ENCODE peak calls at places on chromosome 1, in six cellular contexts. Y is neuronal stem cell; E is upper lobe of left lung; N is testis; I is cardiac muscle cell; O is naive thymus-derived CD4-positive, alpha-beta T cell. H is an unnamed sample. For H3K4me1, the result is how much of the 10 kb centered on the place peaks cover.

GRCh38 chr1:53878492-53879105 is 11.0 kb downstream of the YIPF1 start:
- DNase-seq in Y (peak), E (no peak), N (no peak), I (peak), O (peak), H (no peak)

GRCh38 chr1:21292991-21293536 is 2.8 kb upstream of the ECE1 start:
- DNase-seq in Y (no peak), E (no peak), N (no peak), I (no peak), O (peak), H (peak)

GRCh38 chr1:186183219-186183618 is 191.8 kb downstream of the TPR start:
- DNase-seq in Y (no peak), E (peak), N (no peak), I (peak), O (no peak), H (no peak)

GRCh38 chr1:42738678-42739226 is 1.3 kb downstream of the CLDN19 start:
- DNase-seq in Y (no peak), E (no peak), N (no peak), I (no peak), O (no peak), H (no peak)

GRCh38 chr1:153770812-153771211 is 4.4 kb upstream of the SLC27A3 start:
- DNase-seq in Y (no peak), E (no peak), N (no peak), I (no peak), O (no peak), H (no peak)

GRCh38 chr1:239795289-239795688 is 296.4 kb upstream of the FMN2 start:
- DNase-seq in Y (no peak), E (no peak), N (no peak), I (no peak), O (no peak), H (no peak)

GRCh38 chr1:197285526-197286217 is 17.6 kb downstream of the CRB1 start:
- DNase-seq in Y (no peak), E (no peak), N (no peak), I (no peak), O (no peak), H (no peak)

GRCh38 chr1:193042766-193043691 is 16.1 kb downstream of the UCHL5 start:
- DNase-seq in Y (no peak), E (no peak), N (no peak), I (no peak), O (no peak), H (no peak)

GRCh38 chr1:111404588-111404987 is 22.9 kb downstream of the OVGP1 start:
- DNase-seq in Y (no peak), E (no peak), N (no peak), I (no peak), O (no peak), H (no peak)

GRCh38 chr1:10867914-10868598 is 71.6 kb upstream of the CASZ1 start:
- DNase-seq in Y (no peak), E (no peak), N (no peak), I (no peak), O (no peak), H (no peak)

GRCh38 chr1:231550448-231550781 is 21.9 kb downstream of the TSNAX start:
- DNase-seq in Y (no peak), E (no peak), N (no peak), I (peak), O (peak), H (no peak)

GRCh38 chr1:180615493-180616290 is 16.1 kb upstream of the XPR1 start:
- DNase-seq in Y (no peak), E (no peak), N (no peak), I (no peak), O (no peak), H (no peak)

GRCh38 chr1:41240806-41241747 is 1.0 kb downstream of the SCMH1 start:
- DNase-seq in Y (peak), E (peak), N (peak), I (peak), O (peak), H (peak)

GRCh38 chr1:41238311-41239094 is 3.6 kb downstream of the SCMH1 start:
- DNase-seq in Y (no peak), E (no peak), N (no peak), I (no peak), O (no peak), H (no peak)

GRCh38 chr1:41242645-41243171 is 602 bp upstream of the SCMH1 start:
- DNase-seq in Y (no peak), E (no peak), N (peak), I (no peak), O (peak), H (no peak)

GRCh38 chr1:41241748-41242644 is at the start of gene SCMH1:
- DNase-seq in Y (peak), E (peak), N (peak), I (peak), O (peak), H (peak)

GRCh38 chr1:41239988-41240610 is 2.0 kb downstream of the SCMH1 start:
- DNase-seq in Y (no peak), E (no peak), N (no peak), I (peak), O (peak), H (no peak)
- H3K4me1 ChIP-seq in Y (under half), E (under half), N (under half), I (half or more), O (under half), H (under half)

GRCh38 chr1:81729818-81730217 is 70.9 kb upstream of the ADGRL2 start:
- DNase-seq in Y (no peak), E (no peak), N (no peak), I (no peak), O (no peak), H (no peak)

GRCh38 chr1:81731989-81732388 is 68.7 kb upstream of the ADGRL2 start:
- DNase-seq in Y (no peak), E (no peak), N (no peak), I (peak), O (no peak), H (no peak)

GRCh38 chr1:81725823-81726222 is 74.9 kb upstream of the ADGRL2 start:
- DNase-seq in Y (no peak), E (no peak), N (no peak), I (no peak), O (no peak), H (no peak)

GRCh38 chr1:81730881-81731280 is 69.9 kb upstream of the ADGRL2 start:
- DNase-seq in Y (no peak), E (no peak), N (no peak), I (no peak), O (no peak), H (no peak)

GRCh38 chr1:81729239-81729638 is 71.5 kb upstream of the ADGRL2 start:
- DNase-seq in Y (no peak), E (no peak), N (no peak), I (no peak), O (no peak), H (no peak)
- H3K4me1 ChIP-seq in Y (under half), E (under half), N (under half), I (under half), O (under half), H (under half)

DNA sequence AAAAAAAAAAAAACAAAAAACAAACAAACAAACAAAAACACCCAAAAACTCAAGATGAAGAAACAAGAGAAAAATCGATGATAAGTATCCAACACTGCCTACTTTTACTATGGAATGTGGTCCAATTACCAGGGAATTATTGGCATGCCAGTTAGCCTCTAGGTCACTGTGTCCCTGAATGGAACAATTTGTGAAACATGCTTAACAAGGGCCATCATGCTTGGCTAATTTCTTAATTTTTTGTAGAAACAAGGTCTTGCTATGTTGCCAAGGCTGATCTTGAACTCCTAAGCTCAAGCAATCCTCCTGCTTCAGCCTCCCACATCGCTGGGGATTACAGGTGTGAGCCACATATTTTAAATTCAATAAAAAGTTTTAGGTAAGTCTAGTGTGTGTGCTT is 23.9 kb downstream of the PLPP3 start:
- DNase-seq in Y (no peak), E (no peak), N (no peak), I (no peak), O (no peak), H (no peak)
- H3K4me1 ChIP-seq in Y (under half), E (under half), N (under half), I (under half), O (under half), H (under half)

GRCh38 chr1:93667642-93668041 is 14.0 kb downstream of the BCAR3 start:
- DNase-seq in Y (no peak), E (no peak), N (no peak), I (no peak), O (no peak), H (no peak)
- H3K4me1 ChIP-seq in Y (under half), E (half or more), N (half or more), I (under half), O (under half), H (under half)

GRCh38 chr1:23570001-23570691 is 10.8 kb upstream of the ID3 start:
- DNase-seq in Y (no peak), E (no peak), N (no peak), I (no peak), O (no peak), H (no peak)
- H3K4me1 ChIP-seq in Y (under half), E (under half), N (under half), I (under half), O (under half), H (under half)

GRCh38 chr1:82018319-82018718 is 217.6 kb downstream of the ADGRL2 start:
- DNase-seq in Y (no peak), E (no peak), N (no peak), I (no peak), O (no peak), H (no peak)
- H3K4me1 ChIP-seq in Y (under half), E (under half), N (under half), I (under half), O (under half), H (under half)

GRCh38 chr1:156706647-156707008 is 1.2 kb upstream of the CRABP2 start:
- DNase-seq in Y (peak), E (peak), N (peak), I (peak), O (no peak), H (peak)

GRCh38 chr1:156707486-156708244 is 2.3 kb upstream of the CRABP2 start:
- DNase-seq in Y (no peak), E (no peak), N (no peak), I (peak), O (no peak), H (no peak)

GRCh38 chr1:156705918-156706646 is 699 bp upstream of the CRABP2 start:
- DNase-seq in Y (peak), E (peak), N (peak), I (peak), O (peak), H (peak)

GRCh38 chr1:156708245-156708661 is 2.9 kb upstream of the CRABP2 start:
- DNase-seq in Y (no peak), E (no peak), N (no peak), I (no peak), O (no peak), H (no peak)

GRCh38 chr1:156707027-156707426 is 1.6 kb upstream of the CRABP2 start:
- DNase-seq in Y (no peak), E (no peak), N (no peak), I (no peak), O (no peak), H (no peak)
- H3K4me1 ChIP-seq in Y (half or more), E (under half), N (under half), I (half or more), O (under half), H (under half)

GRCh38 chr1:39406533-39407478 is 84.6 kb upstream of the BMP8A start:
- DNase-seq in Y (no peak), E (no peak), N (peak), I (peak), O (no peak), H (no peak)
- H3K4me1 ChIP-seq in Y (under half), E (half or more), N (half or more), I (under half), O (under half), H (under half)